ENCODE peak calls at places on chromosome 5, in six cellular contexts. One of them, this sample, is unnamed.

GRCh38 chr5:123879071-123879470 is 367.1 kb downstream of the CSNK1G3 start:
- DNase-seq in HepG2: no peak
- DNase-seq in SK-N-SH: no peak
- DNase-seq in H1: peak
- DNase-seq in GM12878: no peak
- DNase-seq in K562: no peak
- DNase-seq in this sample: no peak

GRCh38 chr5:55463613-55464012 is 71.2 kb downstream of the PLPP1 start:
- DNase-seq in HepG2: no peak
- DNase-seq in SK-N-SH: no peak
- DNase-seq in H1: no peak
- DNase-seq in GM12878: no peak
- DNase-seq in K562: no peak
- DNase-seq in this sample: no peak

GRCh38 chr5:42949348-42950090 is 90.6 kb downstream of the ANXA2R start:
- DNase-seq in HepG2: peak
- DNase-seq in SK-N-SH: peak
- DNase-seq in H1: no peak
- DNase-seq in GM12878: peak
- DNase-seq in K562: no peak
- DNase-seq in this sample: peak

GRCh38 chr5:159735749-159736660 is 180.3 kb upstream of the ADRA1B start:
- DNase-seq in HepG2: no peak
- DNase-seq in SK-N-SH: no peak
- DNase-seq in H1: no peak
- DNase-seq in GM12878: no peak
- DNase-seq in K562: no peak
- DNase-seq in this sample: no peak

GRCh38 chr5:65821966-65822365 is 100.0 kb downstream of the NLN start:
- DNase-seq in HepG2: no peak
- DNase-seq in SK-N-SH: no peak
- DNase-seq in H1: no peak
- DNase-seq in GM12878: no peak
- DNase-seq in K562: no peak
- DNase-seq in this sample: no peak

GRCh38 chr5:115389799-115390382 is 93.4 kb upstream of the CCDC112 start:
- DNase-seq in HepG2: no peak
- DNase-seq in SK-N-SH: no peak
- DNase-seq in H1: peak
- DNase-seq in GM12878: no peak
- DNase-seq in K562: no peak
- DNase-seq in this sample: no peak

GRCh38 chr5:62477801-62478200 is 65.2 kb downstream of the IPO11 start:
- DNase-seq in HepG2: no peak
- DNase-seq in SK-N-SH: no peak
- DNase-seq in H1: no peak
- DNase-seq in GM12878: no peak
- DNase-seq in K562: no peak
- DNase-seq in this sample: no peak

GRCh38 chr5:93603711-93604118 is 20.7 kb downstream of the NR2F1 start:
- DNase-seq in HepG2: no peak
- DNase-seq in SK-N-SH: no peak
- DNase-seq in H1: peak
- DNase-seq in GM12878: no peak
- DNase-seq in K562: no peak
- DNase-seq in this sample: no peak

DNA sequence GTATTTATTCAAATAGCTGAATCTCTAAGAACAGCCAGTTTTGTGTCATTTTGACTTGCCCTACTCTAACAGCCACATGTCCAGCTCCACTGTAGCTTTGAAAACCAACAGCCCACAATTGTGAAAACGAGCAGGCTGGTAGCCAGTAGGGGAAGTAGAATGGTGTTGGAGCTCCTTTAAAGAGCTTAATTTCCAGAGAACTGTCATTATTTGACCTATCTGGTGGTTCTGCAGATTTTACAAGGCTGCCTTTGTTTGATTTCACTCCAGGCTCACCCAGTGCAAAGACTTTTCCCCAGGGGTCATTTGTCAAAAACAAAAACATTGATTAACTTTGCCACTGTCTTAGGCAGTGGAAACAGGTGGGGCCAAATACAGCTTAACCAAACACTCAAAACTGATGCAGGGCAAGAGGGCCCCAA is 3.2 kb upstream of the PJA2 start:
- DNase-seq in HepG2: peak
- DNase-seq in SK-N-SH: no peak
- DNase-seq in H1: no peak
- DNase-seq in GM12878: no peak
- DNase-seq in K562: no peak
- DNase-seq in this sample: no peak
- TF ChIP-seq GABPA in HepG2: no peak
- TF ChIP-seq GABPA in SK-N-SH: no peak
- TF ChIP-seq GABPA in H1: no peak
- TF ChIP-seq GABPA in GM12878: no peak
- TF ChIP-seq GABPA in K562: no peak
- TF ChIP-seq GABPA in this sample: no peak

GRCh38 chr5:151384106-151384505 is 36.7 kb upstream of the SLC36A2 start:
- DNase-seq in HepG2: no peak
- DNase-seq in SK-N-SH: no peak
- DNase-seq in H1: no peak
- DNase-seq in GM12878: no peak
- DNase-seq in K562: no peak
- DNase-seq in this sample: no peak
- TF ChIP-seq GABPA in HepG2: no peak
- TF ChIP-seq GABPA in SK-N-SH: no peak
- TF ChIP-seq GABPA in H1: no peak
- TF ChIP-seq GABPA in GM12878: no peak
- TF ChIP-seq GABPA in K562: no peak
- TF ChIP-seq GABPA in this sample: no peak

GRCh38 chr5:57650360-57651069 is 167.9 kb upstream of the ACTBL2 start:
- DNase-seq in HepG2: peak
- DNase-seq in SK-N-SH: peak
- DNase-seq in H1: peak
- DNase-seq in GM12878: peak
- DNase-seq in K562: peak
- DNase-seq in this sample: no peak
- TF ChIP-seq GABPA in HepG2: no peak
- TF ChIP-seq GABPA in SK-N-SH: no peak
- TF ChIP-seq GABPA in H1: no peak
- TF ChIP-seq GABPA in GM12878: no peak
- TF ChIP-seq GABPA in K562: no peak
- TF ChIP-seq GABPA in this sample: no peak

GRCh38 chr5:121138952-121139351 is 674.9 kb downstream of the PRR16 start:
- DNase-seq in HepG2: no peak
- DNase-seq in SK-N-SH: peak
- DNase-seq in H1: no peak
- DNase-seq in GM12878: no peak
- DNase-seq in K562: no peak
- DNase-seq in this sample: no peak

DNA sequence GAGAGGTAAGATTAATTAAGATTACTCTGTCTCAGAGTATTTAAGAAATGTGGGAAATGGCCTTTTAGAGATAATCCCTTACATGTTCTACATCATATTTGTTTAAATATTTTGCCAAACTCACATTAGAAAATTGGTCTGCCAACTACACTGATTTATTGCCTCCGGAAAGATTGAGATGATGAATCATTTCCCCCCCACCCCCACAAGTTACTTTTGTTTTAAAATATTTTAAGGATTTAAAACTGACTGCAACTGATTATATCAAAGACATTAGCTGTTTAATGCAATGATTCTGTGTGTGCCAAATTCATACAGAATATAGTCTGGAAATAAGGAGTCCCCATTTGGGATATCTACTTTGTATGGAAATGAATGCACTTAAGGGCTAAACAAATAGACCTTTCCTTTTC is 674.4 kb downstream of the PRR16 start:
- DNase-seq in HepG2: no peak
- DNase-seq in SK-N-SH: peak
- DNase-seq in H1: no peak
- DNase-seq in GM12878: no peak
- DNase-seq in K562: no peak
- DNase-seq in this sample: no peak
- TF ChIP-seq GABPA in HepG2: no peak
- TF ChIP-seq GABPA in SK-N-SH: no peak
- TF ChIP-seq GABPA in H1: no peak
- TF ChIP-seq GABPA in GM12878: no peak
- TF ChIP-seq GABPA in K562: no peak
- TF ChIP-seq GABPA in this sample: no peak

GRCh38 chr5:131163315-131164119 is 1.5 kb downstream of the HINT1 start:
- DNase-seq in HepG2: peak
- DNase-seq in SK-N-SH: no peak
- DNase-seq in H1: no peak
- DNase-seq in GM12878: no peak
- DNase-seq in K562: no peak
- DNase-seq in this sample: peak
- TF ChIP-seq GABPA in HepG2: no peak
- TF ChIP-seq GABPA in SK-N-SH: no peak
- TF ChIP-seq GABPA in H1: no peak
- TF ChIP-seq GABPA in GM12878: no peak
- TF ChIP-seq GABPA in K562: peak
- TF ChIP-seq GABPA in this sample: no peak

This sample was measured in HL-60.